ENCODE peak calls at places on chromosome 16, in four cellular contexts. H is K562, M is GM12878, J is HepG2. G is an unnamed sample.

GRCh38 chr16:53099318-53100130 is 44.7 kb downstream of the CHD9 start:
- DNase-seq in H (peak), J (peak), M (peak), G (peak)

GRCh38 chr16:58638148-58639036 is 8.8 kb upstream of the CNOT1 start:
- DNase-seq in M (no peak), H (peak), J (peak), G (peak)

GRCh38 chr16:29891525-29892457 is 7.6 kb downstream of the SEZ6L2 start:
- DNase-seq in H (no peak), J (peak), M (no peak), G (no peak)

GRCh38 chr16:83701494-83701893 is 106.3 kb upstream of the HSBP1 start:
- DNase-seq in M (no peak), J (peak), H (peak), G (no peak)

GRCh38 chr16:71727545-71728324 is 3.2 kb upstream of the PHLPP2 start:
- DNase-seq in J (no peak), H (peak), M (no peak), G (no peak)

GRCh38 chr16:2039286-2040030 is 8.2 kb downstream of the NTHL1 start:
- DNase-seq in H (peak), M (no peak), J (peak), G (peak)

GRCh38 chr16:89721644-89722391 is 481 bp downstream of the ZNF276 start:
- DNase-seq in J (no peak), M (no peak), H (peak), G (peak)

GRCh38 chr16:4463522-4464163 is 10.8 kb downstream of the NMRAL1 start:
- DNase-seq in M (no peak), J (no peak), H (no peak), G (no peak)

GRCh38 chr16:20383106-20384029 is 21.2 kb downstream of the PDILT start:
- DNase-seq in M (no peak), J (peak), H (peak), G (peak)

GRCh38 chr16:88809676-88810165 is 2.0 kb downstream of the APRT start:
- DNase-seq in H (peak), J (no peak), M (no peak), G (no peak)

GRCh38 chr16:81707411-81708321 is 71.4 kb upstream of the PLCG2 start:
- DNase-seq in M (no peak), J (no peak), H (no peak), G (no peak)

GRCh38 chr16:59060212-59060611 is 326.1 kb upstream of the GOT2 start:
- DNase-seq in J (no peak), M (no peak), H (no peak), G (peak)

GRCh38 chr16:83901101-83901500 is 2.2 kb downstream of the MLYCD start:
- DNase-seq in M (no peak), H (no peak), J (no peak), G (no peak)

DNA sequence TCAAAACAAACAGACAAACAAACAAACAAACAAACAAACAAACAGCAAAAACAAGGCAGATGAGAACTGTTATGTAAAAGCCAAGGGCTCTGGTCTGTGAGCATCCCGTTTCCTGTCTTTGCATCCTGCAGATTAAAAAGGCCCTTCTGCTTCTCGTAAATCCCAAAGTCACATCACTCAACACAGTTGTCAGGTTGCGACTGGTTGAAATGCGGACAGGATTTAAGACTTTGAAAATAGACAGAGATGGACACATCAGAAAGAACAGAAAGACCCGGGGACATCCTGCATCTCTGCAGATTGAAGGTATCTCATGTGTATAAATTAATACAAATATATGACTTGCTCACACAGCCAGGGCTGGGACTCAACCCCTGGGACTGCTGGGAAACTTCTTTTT is 18.2 kb upstream of the TMC7 start:
- DNase-seq in J (no peak), M (no peak), H (no peak), G (no peak)
- TF ChIP-seq KDM1A in J (no peak), M (no peak), H (no peak), G (no peak)

DNA sequence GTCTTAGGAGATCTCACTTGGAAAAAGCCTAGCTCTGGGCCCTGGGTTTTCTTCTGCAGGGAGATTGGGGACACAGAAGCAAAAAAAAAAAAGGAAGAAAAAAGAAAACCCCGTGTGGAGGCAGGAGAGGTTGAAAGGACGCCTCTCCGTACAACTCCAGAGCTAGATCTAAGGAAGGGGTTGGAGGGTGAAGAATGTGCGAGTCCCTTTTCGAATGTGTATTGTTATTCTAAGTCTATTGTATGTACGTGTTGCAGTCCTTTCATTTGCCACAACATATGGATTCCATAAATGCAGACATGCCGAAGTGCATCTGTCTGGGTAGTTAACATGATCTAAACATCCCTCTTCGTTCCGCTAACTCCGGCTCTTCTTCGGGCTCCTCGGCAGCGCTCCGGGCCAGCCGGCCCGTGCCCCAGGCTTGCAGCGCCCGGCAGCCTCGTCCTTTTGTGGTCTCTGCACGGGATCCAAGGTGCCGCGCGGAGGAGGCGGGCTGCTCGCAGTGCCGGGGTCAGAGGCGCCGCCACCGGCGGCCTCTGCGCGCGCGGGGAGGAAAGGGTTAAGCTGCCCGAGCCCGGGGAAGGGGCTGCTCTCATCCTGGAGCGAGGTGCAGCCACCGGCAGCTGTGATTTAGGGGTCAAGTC is 14.8 kb upstream of the ZFHX3 start:
- DNase-seq in J (no peak), H (no peak), M (no peak), G (no peak)
- TF ChIP-seq EP300 in J (no peak), H (no peak), M (no peak), G (no peak)

GRCh38 chr16:15765880-15766279 is 90.9 kb downstream of the MYH11 start:
- DNase-seq in J (peak), H (peak), M (peak), G (peak)
- TF ChIP-seq REST in J (peak), H (peak), M (peak), G (peak)

GRCh38 chr16:67660564-67661028 is at the start of gene PARD6A:
- DNase-seq in J (peak), H (peak), M (peak), G (peak)

GRCh38 chr16:67662653-67663010 is 1.9 kb downstream of the PARD6A start:
- DNase-seq in M (no peak), H (no peak), J (no peak), G (no peak)

GRCh38 chr16:67663151-67663876 is 2.6 kb downstream of the PARD6A start:
- DNase-seq in M (no peak), J (no peak), H (peak), G (peak)

GRCh38 chr16:67661101-67661661 is 421 bp downstream of the PARD6A start:
- DNase-seq in H (no peak), M (no peak), J (no peak), G (peak)

DNA sequence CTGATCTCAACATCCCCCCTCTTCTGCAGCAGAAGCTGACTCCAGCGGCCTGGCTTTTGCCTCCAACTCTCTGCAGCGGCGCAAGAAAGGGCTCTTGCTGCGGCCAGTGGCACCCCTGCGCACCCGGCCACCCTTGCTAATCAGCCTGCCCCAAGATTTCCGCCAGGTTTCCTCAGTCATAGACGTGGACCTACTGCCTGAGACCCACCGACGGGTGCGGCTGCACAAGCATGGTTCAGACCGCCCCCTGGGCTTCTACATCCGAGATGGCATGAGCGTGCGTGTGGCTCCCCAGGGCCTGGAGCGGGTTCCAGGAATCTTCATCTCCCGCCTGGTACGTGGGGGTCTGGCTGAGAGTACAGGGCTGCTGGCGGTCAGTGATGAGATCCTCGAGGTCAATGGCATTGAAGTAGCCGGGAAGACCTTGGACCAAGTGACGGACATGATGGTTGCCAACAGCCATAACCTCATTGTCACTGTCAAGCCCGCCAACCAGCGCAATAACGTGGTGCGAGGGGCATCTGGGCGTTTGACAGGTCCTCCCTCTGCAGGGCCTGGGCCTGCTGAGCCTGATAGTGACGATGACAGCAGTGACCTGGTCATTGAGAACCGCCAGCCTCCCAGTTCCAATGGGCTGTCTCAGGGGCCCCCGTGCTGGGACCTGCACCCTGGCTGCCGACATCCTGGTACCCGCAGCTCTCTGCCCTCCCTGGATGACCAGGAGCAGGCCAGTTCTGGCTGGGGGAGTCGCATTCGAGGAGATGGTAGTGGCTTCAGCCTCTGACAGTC is 1.3 kb downstream of the PARD6A start:
- DNase-seq in H (no peak), J (no peak), M (no peak), G (no peak)
- TF ChIP-seq KDM1A in H (no peak), J (no peak), M (no peak), G (no peak)

GRCh38 chr16:57624044-57624688 is 4.3 kb upstream of the ADGRG1 start:
- DNase-seq in H (no peak), J (peak), M (no peak), G (peak)

GRCh38 chr16:57620316-57621231 is 7.9 kb upstream of the ADGRG1 start:
- DNase-seq in M (no peak), H (no peak), J (no peak), G (no peak)

GRCh38 chr16:57623251-57624043 is 5.0 kb upstream of the ADGRG1 start:
- DNase-seq in H (peak), J (peak), M (no peak), G (peak)

GRCh38 chr16:57621521-57622268 is 6.7 kb upstream of the ADGRG1 start:
- DNase-seq in J (no peak), M (no peak), H (no peak), G (no peak)

GRCh38 chr16:57622361-57623250 is 5.8 kb upstream of the ADGRG1 start:
- DNase-seq in H (no peak), M (no peak), J (peak), G (peak)
- TF ChIP-seq EP300 in H (no peak), M (no peak), J (no peak), G (peak)